ENCODE peak calls at places on chromosomes 1 and 21, in nine cellular contexts. W, O, Y, D, Z, Q, L, N and R are unnamed samples.

GRCh38 chr1:88058205-88058604 is 625.9 kb upstream of the PKN2 start:
- DNase-seq in N (no peak), Z (no peak), W (no peak), Y (no peak), D (no peak), L (no peak), O (no peak), Q (no peak), R (no peak)

GRCh38 chr1:17167783-17168479 is 37.0 kb upstream of the PADI1 start:
- DNase-seq in O (no peak), Z (no peak), W (no peak), Y (no peak), L (peak), Q (no peak), N (no peak), D (no peak), R (no peak)

GRCh38 chr1:214338212-214338611 is 57.3 kb downstream of the SMYD2 start:
- DNase-seq in O (no peak), L (no peak), D (no peak), Q (no peak), W (no peak), Y (no peak), Z (no peak), N (no peak), R (no peak)

GRCh38 chr1:96968582-96969378 is 247.2 kb downstream of the PTBP2 start:
- DNase-seq in Q (no peak), W (no peak), L (no peak), Y (no peak), O (no peak), Z (no peak), N (no peak), D (no peak), R (no peak)

GRCh38 chr21:35120631-35121180 is 71.6 kb upstream of the RUNX1 start:
- DNase-seq in W (no peak), N (no peak), Z (no peak), Y (no peak), O (no peak), L (no peak), D (no peak), Q (no peak), R (peak)

GRCh38 chr21:42666023-42666747 is 12.8 kb downstream of the PDE9A start:
- DNase-seq in Q (no peak), W (peak), N (no peak), L (peak), O (no peak), Y (no peak), D (no peak), Z (peak), R (peak)

GRCh38 chr1:211349730-211350129 is 23.1 kb downstream of the TRAF5 start:
- DNase-seq in W (no peak), L (no peak), Y (no peak), N (no peak), D (no peak), Z (no peak), Q (no peak), O (no peak), R (no peak)

GRCh38 chr21:15686506-15686905 is 43.3 kb upstream of the USP25 start:
- DNase-seq in D (no peak), N (no peak), O (no peak), Y (no peak), Q (no peak), Z (no peak), W (no peak), L (no peak), R (no peak)

GRCh38 chr1:84146375-84147032 is 2.4 kb downstream of the PRKACB start:
- DNase-seq in D (no peak), N (no peak), Q (peak), Z (no peak), O (peak), W (no peak), L (no peak), Y (no peak), R (no peak)

GRCh38 chr21:33011462-33011861 is 14.3 kb upstream of the OLIG2 start:
- DNase-seq in L (peak), D (no peak), O (peak), N (no peak), Z (no peak), Y (peak), Q (no peak), W (no peak), R (no peak)

GRCh38 chr1:92478393-92478792 is 8.3 kb downstream of the GFI1 start:
- DNase-seq in Y (no peak), N (no peak), L (no peak), W (no peak), D (no peak), Z (no peak), Q (no peak), O (no peak), R (no peak)

GRCh38 chr1:28028873-28029654 is 59.3 kb downstream of the EYA3 start:
- DNase-seq in W (no peak), L (no peak), D (no peak), Y (no peak), N (no peak), O (no peak), Q (no peak), Z (no peak), R (no peak)

GRCh38 chr1:198678901-198679329 is 40.1 kb downstream of the PTPRC start:
- DNase-seq in Q (no peak), W (no peak), Y (no peak), O (no peak), N (no peak), D (no peak), L (no peak), Z (no peak), R (peak)

DNA sequence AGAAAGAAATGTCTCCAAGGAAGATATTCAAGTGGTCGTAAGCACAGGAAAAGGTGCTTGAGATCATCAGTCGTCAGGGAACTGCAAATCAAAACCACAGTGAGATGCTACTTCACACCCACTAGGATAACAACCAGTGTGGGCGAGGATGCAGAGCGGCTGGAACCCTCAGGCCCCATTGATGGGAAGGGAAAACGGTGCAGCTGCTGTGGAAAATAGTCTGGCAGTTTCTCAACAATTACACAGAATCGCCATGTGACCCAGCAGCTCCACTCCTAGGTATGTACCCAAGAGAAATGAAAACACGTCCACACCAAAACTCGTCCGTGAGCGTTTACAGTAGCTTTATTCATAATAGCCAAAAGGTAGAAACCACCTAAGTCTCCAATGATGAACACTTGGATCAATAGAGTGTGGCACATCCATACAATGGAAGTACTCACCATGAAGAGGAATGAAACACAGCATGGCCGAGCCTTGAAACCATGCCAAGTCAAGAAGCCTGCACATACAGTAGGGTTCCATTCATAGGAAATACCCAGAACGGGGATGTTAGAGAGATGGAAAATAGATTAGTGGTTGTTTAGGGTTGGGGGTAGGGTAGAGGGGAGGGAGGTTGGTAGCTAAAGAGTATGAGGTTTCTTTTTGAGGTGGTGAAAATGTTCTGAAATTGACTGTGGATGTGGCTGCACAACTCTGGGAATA is 6.1 kb downstream of the DFFB start:
- DNase-seq in O (no peak), Q (no peak), Z (no peak), W (no peak), D (no peak), N (no peak), L (no peak), Y (no peak), R (no peak)
- H3K4me3 ChIP-seq in O (no peak), Q (no peak), Z (no peak), W (no peak), D (no peak), N (no peak), L (no peak), Y (no peak), R (no peak)

GRCh38 chr1:111827946-111828345 is 72.2 kb downstream of the DDX20 start:
- DNase-seq in W (no peak), D (no peak), O (no peak), Q (no peak), Y (no peak), Z (no peak), N (no peak), L (no peak), R (no peak)

GRCh38 chr1:111831153-111831552 is 75.5 kb downstream of the DDX20 start:
- DNase-seq in O (no peak), L (no peak), D (no peak), Q (no peak), Y (no peak), W (no peak), N (no peak), Z (no peak), R (no peak)

GRCh38 chr1:111825217-111825616 is 69.5 kb downstream of the DDX20 start:
- DNase-seq in L (no peak), Z (no peak), Y (no peak), N (no peak), O (no peak), D (no peak), W (no peak), Q (no peak), R (no peak)

GRCh38 chr1:111822138-111822537 is 66.4 kb downstream of the DDX20 start:
- DNase-seq in N (no peak), L (no peak), O (no peak), Q (no peak), W (no peak), Z (no peak), D (no peak), Y (no peak), R (no peak)

GRCh38 chr1:111826278-111826677 is 70.6 kb downstream of the DDX20 start:
- DNase-seq in Z (no peak), W (no peak), L (no peak), Y (no peak), O (no peak), D (no peak), Q (no peak), N (no peak), R (no peak)
- TF ChIP-seq REST in Z (no peak), W (no peak), L (no peak), Y (no peak), O (no peak), D (no peak), Q (no peak), N (no peak), R (no peak)

GRCh38 chr1:158017800-158018595 is 24.6 kb downstream of the KIRREL1 start:
- DNase-seq in O (no peak), Q (no peak), D (no peak), Z (no peak), Y (no peak), N (no peak), L (no peak), W (no peak), R (peak)
- H3K4me3 ChIP-seq in O (no peak), Q (no peak), D (no peak), Z (no peak), Y (no peak), N (no peak), L (no peak), W (no peak), R (no peak)

DNA sequence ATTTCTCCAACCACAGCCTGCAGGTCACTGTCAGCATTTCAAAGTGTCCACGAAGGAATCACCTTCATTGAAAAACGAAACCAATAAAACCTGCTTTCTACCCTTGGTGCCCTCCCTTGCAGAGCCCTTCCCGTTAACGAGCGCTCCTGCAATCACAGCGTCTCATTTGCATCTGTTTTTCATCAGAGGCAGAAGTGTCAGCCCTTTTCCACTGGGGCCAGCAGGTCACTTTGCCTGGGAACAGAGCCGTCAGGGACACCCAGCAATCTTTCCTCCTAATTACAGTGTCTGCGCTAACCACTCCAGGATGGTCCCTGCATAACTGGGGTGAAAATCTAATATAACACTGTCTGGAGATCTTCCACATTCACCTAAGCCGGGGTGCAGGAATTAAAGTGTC is 85.3 kb downstream of the PSMG1 start:
- DNase-seq in N (no peak), W (peak), Q (no peak), Z (no peak), O (no peak), Y (no peak), D (no peak), L (no peak), R (no peak)
- TF ChIP-seq REST in N (no peak), W (no peak), Q (no peak), Z (no peak), O (no peak), Y (no peak), D (no peak), L (no peak), R (no peak)

GRCh38 chr1:212862111-212862690 is 4.1 kb downstream of the FLVCR1 start:
- DNase-seq in W (no peak), Q (no peak), N (no peak), L (no peak), D (peak), Z (no peak), Y (no peak), O (no peak), R (no peak)
- H3K4me3 ChIP-seq in W (no peak), Q (no peak), N (peak), L (no peak), D (no peak), Z (no peak), Y (no peak), O (no peak), R (peak)